ENCODE peak calls at places on chromosomes 2 and 18, in four cellular contexts. C is HepG2, G is K562, W is H1. O is an unnamed sample.

GRCh38 chr2:145007673-145008263 is 487.8 kb upstream of the ZEB2 start:
- DNase-seq in C (no peak), G (no peak), W (no peak), O (peak)

GRCh38 chr2:130389783-130390182 is 33.9 kb downstream of the PTPN18 start:
- DNase-seq in C (no peak), G (no peak), W (no peak), O (no peak)

GRCh38 chr2:214966420-214966819 is 156.9 kb upstream of the BARD1 start:
- DNase-seq in C (no peak), G (no peak), W (no peak), O (no peak)

GRCh38 chr18:47968006-47968676 is 37.7 kb upstream of the SMAD2 start:
- DNase-seq in C (no peak), G (no peak), W (no peak), O (peak)

GRCh38 chr2:104768694-104769093 is 85.2 kb upstream of the POU3F3 start:
- DNase-seq in C (no peak), G (no peak), W (no peak), O (no peak)

GRCh38 chr2:16617282-16618266 is 48.1 kb downstream of the CYRIA start:
- DNase-seq in C (no peak), G (peak), W (peak), O (peak)

GRCh38 chr2:67650292-67651133 is 253.4 kb downstream of the ETAA1 start:
- DNase-seq in C (peak), G (peak), W (peak), O (peak)

GRCh38 chr2:217733461-217733860 is 269.3 kb downstream of the TNS1 start:
- DNase-seq in C (no peak), G (no peak), W (no peak), O (no peak)

GRCh38 chr2:217691516-217691915 is 311.3 kb downstream of the TNS1 start:
- DNase-seq in C (no peak), G (no peak), W (no peak), O (no peak)

GRCh38 chr2:79260848-79261247 is 101.3 kb upstream of the REG3A start:
- DNase-seq in C (no peak), G (no peak), W (no peak), O (no peak)

GRCh38 chr2:219596954-219597551 is 604 bp upstream of the STK11IP start:
- DNase-seq in C (peak), G (peak), W (no peak), O (peak)

GRCh38 chr18:55497825-55498403 is 90.1 kb downstream of the TCF4 start:
- DNase-seq in C (no peak), G (no peak), W (no peak), O (no peak)

GRCh38 chr2:219207254-219207883 is 787 bp downstream of the ZFAND2B start:
- DNase-seq in C (no peak), G (no peak), W (no peak), O (no peak)

GRCh38 chr18:65906621-65907034 is 155.8 kb downstream of the CDH7 start:
- DNase-seq in C (no peak), G (no peak), W (no peak), O (no peak)

GRCh38 chr2:40877734-40878288 is 425.9 kb upstream of the SLC8A1 start:
- DNase-seq in C (no peak), G (no peak), W (no peak), O (no peak)

GRCh38 chr2:131043199-131044077 is 49.8 kb downstream of the FAM168B start:
- DNase-seq in C (no peak), G (no peak), W (no peak), O (no peak)

GRCh38 chr2:29549069-29549380 is 372.4 kb downstream of the ALK start:
- DNase-seq in C (no peak), G (no peak), W (no peak), O (no peak)

GRCh38 chr2:40317047-40317446 is 134.8 kb downstream of the SLC8A1 start:
- DNase-seq in C (no peak), G (no peak), W (no peak), O (no peak)

GRCh38 chr2:182618672-182619079 is 97.4 kb upstream of the DNAJC10 start:
- DNase-seq in C (peak), G (no peak), W (no peak), O (peak)

GRCh38 chr2:148875387-148876051 is 492 bp downstream of the KIF5C start:
- DNase-seq in C (no peak), G (no peak), W (no peak), O (no peak)

GRCh38 chr2:226618875-226619605 is 180.6 kb downstream of the IRS1 start:
- DNase-seq in C (peak), G (no peak), W (no peak), O (no peak)

GRCh38 chr2:37871453-37872191 is 53.5 kb upstream of the RMDN2 start:
- DNase-seq in C (no peak), G (no peak), W (no peak), O (no peak)

GRCh38 chr2:240207661-240208060 is 67.2 kb upstream of the OTOS start:
- DNase-seq in C (no peak), G (no peak), W (no peak), O (no peak)

GRCh38 chr2:67251741-67252140 is 145.4 kb upstream of the ETAA1 start:
- DNase-seq in C (no peak), G (no peak), W (no peak), O (no peak)

GRCh38 chr18:51053822-51054221 is 23.8 kb downstream of the SMAD4 start:
- DNase-seq in C (no peak), G (no peak), W (no peak), O (no peak)

GRCh38 chr18:13725566-13726227 is 661 bp downstream of the FAM210A start:
- DNase-seq in C (peak), G (no peak), W (no peak), O (peak)
- TF ChIP-seq MAFK in C (no peak), G (no peak), W (no peak), O (no peak)

DNA sequence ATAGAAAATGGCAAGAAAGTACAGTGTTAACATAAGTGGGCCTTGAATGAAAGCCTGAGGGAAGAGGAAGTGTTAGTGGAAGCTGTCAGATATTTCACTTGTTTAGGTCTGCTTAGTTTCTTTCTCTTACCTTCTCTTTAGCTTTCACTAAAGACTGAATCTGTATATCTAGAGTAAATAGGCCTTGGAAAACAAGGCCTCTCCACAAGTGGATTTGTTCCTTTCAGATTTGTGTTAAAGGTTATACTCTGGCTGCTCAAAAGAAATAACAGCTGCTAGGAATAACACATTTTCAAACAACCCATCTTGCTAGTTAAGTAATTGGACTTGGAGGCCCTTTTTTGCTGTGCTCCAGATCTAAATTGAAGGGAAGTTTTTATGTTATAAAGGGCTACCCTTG is 236.3 kb downstream of the KIAA1328 start:
- DNase-seq in C (no peak), G (no peak), W (no peak), O (no peak)
- TF ChIP-seq MAX in C (no peak), G (no peak), W (no peak), O (no peak)

GRCh38 chr2:237457388-237457941 is 29.6 kb upstream of the MLPH start:
- DNase-seq in C (no peak), G (no peak), W (no peak), O (no peak)

GRCh38 chr2:237458519-237458918 is 28.5 kb upstream of the MLPH start:
- DNase-seq in C (no peak), G (no peak), W (no peak), O (no peak)

GRCh38 chr2:237453671-237454070 is 33.4 kb upstream of the MLPH start:
- DNase-seq in C (no peak), G (no peak), W (no peak), O (no peak)

GRCh38 chr2:237455764-237456163 is 31.3 kb upstream of the MLPH start:
- DNase-seq in C (no peak), G (no peak), W (no peak), O (no peak)

DNA sequence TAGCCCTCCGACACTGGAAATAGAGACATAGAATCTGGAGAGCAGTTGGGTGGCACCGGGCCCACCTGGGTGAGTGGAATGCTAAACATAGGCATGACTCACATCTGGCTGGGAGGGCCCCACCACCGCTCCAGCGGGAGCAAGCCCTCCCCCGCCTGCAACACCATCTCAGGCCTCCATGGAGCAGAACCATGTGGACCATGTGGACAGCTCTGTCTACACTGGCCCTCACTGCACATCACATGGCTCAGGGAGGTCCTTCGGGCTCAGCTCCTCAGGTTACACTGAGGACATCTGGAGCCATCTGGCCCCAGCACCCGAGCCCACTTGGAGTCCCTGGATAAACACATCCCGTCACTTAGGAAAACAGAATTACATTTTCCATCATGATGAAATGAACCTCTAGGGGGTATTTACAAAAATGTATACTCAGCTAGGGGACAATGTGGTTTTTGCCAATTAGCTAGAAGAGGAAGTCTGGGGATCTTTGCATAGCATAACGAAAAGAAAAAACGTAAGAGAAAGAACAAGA is 30.8 kb upstream of the MLPH start:
- DNase-seq in C (no peak), G (no peak), W (no peak), O (no peak)
- TF ChIP-seq MAFK in C (no peak), G (no peak), W (no peak), O (no peak)

GRCh38 chr18:26422472-26423162 is 125.7 kb downstream of the KCTD1 start:
- DNase-seq in C (no peak), G (no peak), W (peak), O (no peak)

GRCh38 chr18:26424428-26425147 is 123.8 kb downstream of the KCTD1 start:
- DNase-seq in C (no peak), G (no peak), W (peak), O (no peak)

GRCh38 chr18:26421503-26421902 is 126.8 kb downstream of the KCTD1 start:
- DNase-seq in C (no peak), G (no peak), W (no peak), O (no peak)

GRCh38 chr18:26419746-26420145 is 128.6 kb downstream of the KCTD1 start:
- DNase-seq in C (no peak), G (no peak), W (no peak), O (no peak)

GRCh38 chr18:26421931-26422330 is 126.4 kb downstream of the KCTD1 start:
- DNase-seq in C (no peak), G (no peak), W (no peak), O (no peak)
- TF ChIP-seq MAX in C (no peak), G (no peak), W (no peak), O (no peak)

GRCh38 chr2:42567389-42567788 is 1.0 kb upstream of the MTA3 start:
- DNase-seq in C (no peak), G (no peak), W (no peak), O (no peak)

GRCh38 chr2:42568431-42569115 is at the start of gene MTA3:
- DNase-seq in C (peak), G (peak), W (peak), O (peak)

GRCh38 chr2:42569116-42569711 is 782 bp downstream of the MTA3 start:
- DNase-seq in C (peak), G (peak), W (no peak), O (peak)

GRCh38 chr2:42567806-42568429 is 514 bp upstream of the MTA3 start:
- DNase-seq in C (peak), G (no peak), W (peak), O (no peak)

GRCh38 chr2:42569883-42570282 is 1.5 kb downstream of the MTA3 start:
- DNase-seq in C (no peak), G (no peak), W (no peak), O (no peak)
- TF ChIP-seq MAFK in C (no peak), G (no peak), W (no peak), O (no peak)

GRCh38 chr2:25497229-25497861 is 155.6 kb upstream of the DNMT3A start:
- DNase-seq in C (no peak), G (no peak), W (no peak), O (no peak)

GRCh38 chr2:25494626-25495025 is 152.9 kb upstream of the DNMT3A start:
- DNase-seq in C (no peak), G (no peak), W (no peak), O (no peak)

GRCh38 chr2:25493207-25493606 is 151.5 kb upstream of the DNMT3A start:
- DNase-seq in C (no peak), G (no peak), W (no peak), O (no peak)

GRCh38 chr2:25499157-25499556 is 157.4 kb upstream of the DNMT3A start:
- DNase-seq in C (no peak), G (no peak), W (no peak), O (no peak)

GRCh38 chr2:25497862-25498407 is 156.2 kb upstream of the DNMT3A start:
- DNase-seq in C (no peak), G (no peak), W (no peak), O (no peak)
- TF ChIP-seq MAX in C (no peak), G (no peak), W (no peak), O (no peak)